ENCODE peak calls at places on chromosomes 16 and 17, in ten cellular contexts. U, B, Y, J, R, F, X, G, C and W are unnamed samples.

GRCh38 chr16:4785758-4786433 is 2.2 kb downstream of the SEPTIN12 start:
- DNase-seq in R (no peak), U (no peak), B (no peak), X (no peak), C (no peak), Y (no peak), F (no peak), G (no peak), J (no peak), W (no peak)

GRCh38 chr17:1607971-1608320 is 20.7 kb downstream of the SLC43A2 start:
- DNase-seq in R (no peak), Y (no peak), J (no peak), G (no peak), X (no peak), C (no peak), U (no peak), B (no peak), F (no peak), W (no peak)

GRCh38 chr17:40097931-40098845 is 2.2 kb downstream of the NR1D1 start:
- DNase-seq in C (peak), J (no peak), F (no peak), R (peak), B (peak), U (peak), G (peak), X (no peak), Y (no peak), W (peak)

GRCh38 chr17:7435676-7436555 is 681 bp downstream of the TMEM102 start:
- DNase-seq in Y (peak), G (no peak), C (peak), U (peak), X (no peak), J (no peak), B (peak), R (no peak), F (peak), W (peak)

GRCh38 chr17:60165976-60166375 is 16.2 kb downstream of the CA4 start:
- DNase-seq in X (no peak), Y (no peak), J (peak), U (peak), G (no peak), B (no peak), R (no peak), F (no peak), C (no peak), W (peak)

GRCh38 chr17:18866866-18867813 is 9.2 kb downstream of the PRPSAP2 start:
- DNase-seq in B (no peak), Y (no peak), C (no peak), J (no peak), X (no peak), G (no peak), F (no peak), R (no peak), U (no peak), W (no peak)

GRCh38 chr16:86067516-86067915 is 168.6 kb downstream of the IRF8 start:
- DNase-seq in C (no peak), B (no peak), Y (no peak), J (no peak), F (no peak), G (no peak), R (no peak), X (no peak), U (no peak), W (no peak)

GRCh38 chr16:60100371-60100770 is 1366.3 kb upstream of the GOT2 start:
- DNase-seq in X (no peak), B (no peak), C (no peak), U (no peak), J (no peak), G (no peak), R (no peak), Y (no peak), F (no peak), W (no peak)

GRCh38 chr17:78172284-78173024 is 4.1 kb downstream of the SYNGR2 start:
- DNase-seq in Y (peak), X (no peak), C (peak), U (peak), B (peak), J (no peak), F (no peak), R (no peak), G (no peak), W (no peak)

GRCh38 chr17:33178641-33179040 is 114.5 kb downstream of the ASIC2 start:
- DNase-seq in X (no peak), Y (no peak), R (peak), C (no peak), B (no peak), U (no peak), G (no peak), J (no peak), F (peak), W (no peak)

GRCh38 chr16:62445909-62446308 is 409.7 kb upstream of the CDH8 start:
- DNase-seq in U (no peak), X (no peak), G (no peak), J (no peak), Y (no peak), R (no peak), F (no peak), B (no peak), C (no peak), W (no peak)

GRCh38 chr16:23650674-23651073 is 9.4 kb downstream of the DCTN5 start:
- DNase-seq in X (no peak), J (no peak), B (peak), F (no peak), G (no peak), C (peak), U (no peak), R (peak), Y (no peak), W (peak)

GRCh38 chr17:39099686-39100293 is 51.6 kb downstream of the PLXDC1 start:
- DNase-seq in Y (no peak), J (no peak), C (no peak), B (no peak), R (peak), F (no peak), G (peak), U (no peak), X (no peak), W (no peak)

GRCh38 chr17:33233855-33234228 is 59.3 kb downstream of the ASIC2 start:
- DNase-seq in F (no peak), B (no peak), C (peak), U (no peak), J (no peak), G (no peak), X (no peak), R (peak), Y (no peak), W (no peak)

GRCh38 chr16:85553436-85554113 is 59.5 kb upstream of the GSE1 start:
- DNase-seq in R (peak), X (peak), J (peak), U (peak), Y (peak), G (peak), B (peak), F (peak), C (peak), W (no peak)

GRCh38 chr17:77428901-77429734 is 288.3 kb downstream of the SEC14L1 start:
- DNase-seq in C (no peak), J (no peak), B (no peak), X (no peak), U (no peak), G (no peak), F (no peak), Y (no peak), R (no peak), W (no peak)

GRCh38 chr16:19765860-19766553 is 47.9 kb downstream of the IQCK start:
- DNase-seq in G (no peak), Y (no peak), J (no peak), C (no peak), X (no peak), R (no peak), F (no peak), U (no peak), B (peak), W (peak)

GRCh38 chr16:56547120-56547948 is 17.5 kb upstream of the MT4 start:
- DNase-seq in R (peak), B (no peak), J (no peak), C (peak), F (peak), X (no peak), Y (peak), G (no peak), U (peak), W (peak)

GRCh38 chr17:35312790-35313711 is 60.4 kb downstream of the SLFN11 start:
- DNase-seq in U (peak), F (peak), X (no peak), Y (peak), C (peak), B (peak), R (peak), J (peak), G (peak), W (peak)

GRCh38 chr16:19911204-19911603 is 26.6 kb upstream of the GPRC5B start:
- DNase-seq in C (no peak), F (no peak), X (no peak), Y (no peak), B (no peak), J (no peak), R (no peak), U (no peak), G (no peak), W (no peak)

GRCh38 chr16:30585022-30585399 is 486 bp downstream of the ZNF785 start:
- DNase-seq in F (peak), R (peak), C (no peak), G (no peak), Y (peak), U (no peak), J (no peak), X (no peak), B (no peak), W (no peak)

GRCh38 chr17:47188266-47188665 is 829 bp downstream of the CDC27 start:
- DNase-seq in G (peak), R (peak), X (peak), Y (no peak), F (no peak), C (peak), J (no peak), B (peak), U (peak), W (peak)

GRCh38 chr17:41631890-41632269 is 7.5 kb upstream of the KRT17 start:
- DNase-seq in Y (no peak), F (no peak), B (no peak), G (no peak), X (no peak), U (no peak), C (no peak), J (no peak), R (no peak), W (no peak)

GRCh38 chr17:44378171-44378705 is 11.2 kb downstream of the ITGA2B start:
- DNase-seq in X (no peak), G (no peak), Y (no peak), R (no peak), J (no peak), U (no peak), B (no peak), F (no peak), C (no peak), W (no peak)